ENCODE peak calls at places on chromosome 16, in ten cellular contexts. O is neuronal stem cell; R is GM06990; J is HEK293T; F is HS-5; K is mesothelial cell of epicardium; B is NCI-H187; T is effector CD8-positive, alpha-beta T cell; A is GM23338; E is NCI-H2171 treated with DMSO at 0.1 percent for 48 hours. G is an unnamed sample.

GRCh38 chr16:49400611-49401010 is 27.0 kb downstream of the C16orf78 start:
- DNase-seq in O (no peak), R (no peak), J (no peak), F (no peak), K (no peak), B (no peak), T (no peak), A (no peak), E (no peak), G (no peak)

GRCh38 chr16:68349838-68350410 is 39.1 kb downstream of the PRMT7 start:
- DNase-seq in O (no peak), R (no peak), J (no peak), F (no peak), K (no peak), B (no peak), T (no peak), A (no peak), E (no peak), G (no peak)

GRCh38 chr16:69179255-69180010 is 7.5 kb upstream of the SNTB2 start:
- DNase-seq in O (no peak), R (no peak), J (no peak), F (no peak), K (no peak), B (no peak), T (no peak), A (no peak), E (peak), G (peak)

GRCh38 chr16:72997141-72997542 is 50.8 kb downstream of the ZFHX3 start:
- DNase-seq in O (no peak), R (no peak), J (no peak), F (no peak), K (no peak), B (no peak), T (no peak), A (no peak), E (peak), G (no peak)

GRCh38 chr16:24010440-24011089 is 174.8 kb downstream of the PRKCB start:
- DNase-seq in O (peak), R (no peak), J (peak), F (peak), K (peak), B (peak), T (peak), A (peak), E (no peak), G (peak)

GRCh38 chr16:74792225-74792624 is 17.6 kb upstream of the FA2H start:
- DNase-seq in O (no peak), R (no peak), J (no peak), F (no peak), K (no peak), B (no peak), T (no peak), A (no peak), E (no peak), G (no peak)

GRCh38 chr16:57701759-57702371 is 7.3 kb downstream of the DRC7 start:
- DNase-seq in O (no peak), R (no peak), J (no peak), F (no peak), K (no peak), B (no peak), T (no peak), A (no peak), E (no peak), G (no peak)

GRCh38 chr16:82633964-82634600 is 7.3 kb downstream of the CDH13 start:
- DNase-seq in O (no peak), R (no peak), J (no peak), F (no peak), K (no peak), B (no peak), T (no peak), A (no peak), E (peak), G (no peak)

GRCh38 chr16:67207857-67208524 is 9.1 kb downstream of the ELMO3 start:
- DNase-seq in O (no peak), R (no peak), J (no peak), F (no peak), K (no peak), B (no peak), T (no peak), A (no peak), E (no peak), G (no peak)

GRCh38 chr16:88650749-88651275 is at the start of gene CYBA:
- DNase-seq in O (peak), R (peak), J (peak), F (no peak), K (peak), B (no peak), T (peak), A (peak), E (peak), G (no peak)